ENCODE peak calls at places on chromosomes 2 and 18, in four cellular contexts. One of them, this sample, is unnamed.

GRCh38 chr2:51120754-51121280 is 88.9 kb upstream of the NRXN1 start:
- DNase-seq in mesendoderm: no peak
- DNase-seq in IMR-90: peak; percentile 10
- DNase-seq in neuronal stem cell: no peak
- DNase-seq in this sample: no peak

GRCh38 chr2:236343400-236344161 is 79.4 kb upstream of the ASB18 start:
- DNase-seq in IMR-90: peak; percentile 75
- DNase-seq in mesendoderm: peak; percentile 88
- DNase-seq in neuronal stem cell: peak; percentile 58
- DNase-seq in this sample: peak; percentile 77

GRCh38 chr2:74583504-74583903 is 29.0 kb downstream of the DOK1 start:
- DNase-seq in neuronal stem cell: peak; percentile 27
- DNase-seq in IMR-90: peak; percentile 58
- DNase-seq in mesendoderm: peak; percentile 84
- DNase-seq in this sample: peak; percentile 80

GRCh38 chr2:70010222-70011111 is 49.0 kb upstream of the ASPRV1 start:
- DNase-seq in IMR-90: no peak
- DNase-seq in neuronal stem cell: no peak
- DNase-seq in mesendoderm: no peak
- DNase-seq in this sample: no peak

GRCh38 chr2:121442889-121443288 is 87.8 kb upstream of the RNU4ATAC start:
- DNase-seq in mesendoderm: no peak
- DNase-seq in neuronal stem cell: no peak
- DNase-seq in IMR-90: no peak
- DNase-seq in this sample: no peak

GRCh38 chr18:27887287-27887686 is 289.6 kb downstream of the CDH2 start:
- DNase-seq in neuronal stem cell: no peak
- DNase-seq in mesendoderm: no peak
- DNase-seq in IMR-90: no peak
- DNase-seq in this sample: peak; percentile 6

GRCh38 chr2:11932053-11932512 is 185.7 kb downstream of the LPIN1 start:
- DNase-seq in IMR-90: no peak
- DNase-seq in neuronal stem cell: no peak
- DNase-seq in mesendoderm: no peak
- DNase-seq in this sample: no peak

GRCh38 chr18:74774486-74774885 is 176.8 kb downstream of the ZNF407 start:
- DNase-seq in mesendoderm: no peak
- DNase-seq in IMR-90: peak; percentile 58
- DNase-seq in neuronal stem cell: no peak
- DNase-seq in this sample: no peak

GRCh38 chr18:54100920-54101319 is 123.5 kb downstream of the MBD2 start:
- DNase-seq in mesendoderm: no peak
- DNase-seq in IMR-90: no peak
- DNase-seq in neuronal stem cell: no peak
- DNase-seq in this sample: no peak

GRCh38 chr18:12254137-12254819 is at the start of gene CIDEA:
- DNase-seq in neuronal stem cell: peak; percentile 59
- DNase-seq in IMR-90: no peak
- DNase-seq in mesendoderm: peak; percentile 75
- DNase-seq in this sample: peak; percentile 35

GRCh38 chr2:98294711-98295110 is 51.5 kb upstream of the CNGA3 start:
- DNase-seq in mesendoderm: no peak
- DNase-seq in IMR-90: no peak
- DNase-seq in neuronal stem cell: no peak
- DNase-seq in this sample: no peak

GRCh38 chr2:106996136-106996769 is 110.3 kb upstream of the ST6GAL2 start:
- DNase-seq in neuronal stem cell: no peak
- DNase-seq in mesendoderm: no peak
- DNase-seq in IMR-90: no peak
- DNase-seq in this sample: no peak

GRCh38 chr2:157172866-157173578 is 84.5 kb upstream of the GALNT5 start:
- DNase-seq in mesendoderm: no peak
- DNase-seq in neuronal stem cell: no peak
- DNase-seq in IMR-90: peak; percentile 59
- DNase-seq in this sample: no peak

GRCh38 chr2:143083636-143084035 is 45.6 kb upstream of the ARHGAP15 start:
- DNase-seq in mesendoderm: peak; percentile 4
- DNase-seq in neuronal stem cell: no peak
- DNase-seq in IMR-90: peak; percentile 92
- DNase-seq in this sample: peak; percentile 88

GRCh38 chr2:71299507-71299906 is 32.1 kb upstream of the ZNF638 start:
- DNase-seq in mesendoderm: peak; percentile 38
- DNase-seq in neuronal stem cell: peak; percentile 20
- DNase-seq in IMR-90: peak; percentile 36
- DNase-seq in this sample: peak; percentile 42

GRCh38 chr2:240021488-240022104 is 3.5 kb downstream of the NDUFA10 start:
- DNase-seq in neuronal stem cell: peak; percentile 59
- DNase-seq in IMR-90: peak; percentile 47
- DNase-seq in mesendoderm: peak; percentile 85
- DNase-seq in this sample: peak; percentile 75

GRCh38 chr2:113979172-113980128 is 89.6 kb downstream of the ACTR3 start:
- DNase-seq in neuronal stem cell: no peak
- DNase-seq in mesendoderm: peak; percentile 62
- DNase-seq in IMR-90: no peak
- DNase-seq in this sample: no peak

GRCh38 chr18:7822435-7823425 is 255.6 kb downstream of the PTPRM start:
- DNase-seq in neuronal stem cell: no peak
- DNase-seq in IMR-90: no peak
- DNase-seq in mesendoderm: no peak
- DNase-seq in this sample: peak; percentile 11

GRCh38 chr18:26181343-26181826 is 44.9 kb upstream of the TAF4B start:
- DNase-seq in IMR-90: no peak
- DNase-seq in neuronal stem cell: no peak
- DNase-seq in mesendoderm: no peak
- DNase-seq in this sample: no peak

GRCh38 chr2:20834331-20834730 is 11.4 kb upstream of the LDAH start:
- DNase-seq in mesendoderm: no peak
- DNase-seq in neuronal stem cell: no peak
- DNase-seq in IMR-90: no peak
- DNase-seq in this sample: no peak

GRCh38 chr2:44582363-44583008 is 220.7 kb downstream of the CAMKMT start:
- DNase-seq in IMR-90: peak; percentile 25
- DNase-seq in mesendoderm: no peak
- DNase-seq in neuronal stem cell: no peak
- DNase-seq in this sample: no peak

GRCh38 chr2:12606472-12607000 is 110.2 kb upstream of the TRIB2 start:
- DNase-seq in IMR-90: peak; percentile 66
- DNase-seq in neuronal stem cell: no peak
- DNase-seq in mesendoderm: peak; percentile 24
- DNase-seq in this sample: peak; percentile 45

GRCh38 chr2:202377308-202377736 is 1.2 kb downstream of the BMPR2 start:
- DNase-seq in IMR-90: peak; percentile 30
- DNase-seq in mesendoderm: no peak
- DNase-seq in neuronal stem cell: peak; percentile 32
- DNase-seq in this sample: peak; percentile 55

GRCh38 chr2:26178246-26178645 is 5.4 kb downstream of the GAREM2 start:
- DNase-seq in mesendoderm: no peak
- DNase-seq in IMR-90: no peak
- DNase-seq in neuronal stem cell: no peak
- DNase-seq in this sample: no peak

GRCh38 chr2:172172513-172173217 is 70.0 kb upstream of the DLX2 start:
- DNase-seq in IMR-90: peak; percentile 44
- DNase-seq in neuronal stem cell: peak; percentile 61
- DNase-seq in mesendoderm: peak; percentile 84
- DNase-seq in this sample: peak; percentile 61

GRCh38 chr2:64992990-64993389 is 3.8 kb downstream of the SLC1A4 start:
- DNase-seq in neuronal stem cell: no peak
- DNase-seq in mesendoderm: no peak
- DNase-seq in IMR-90: no peak
- DNase-seq in this sample: no peak

GRCh38 chr2:43106767-43107527 is 119.5 kb downstream of the ZFP36L2 start:
- DNase-seq in IMR-90: no peak
- DNase-seq in mesendoderm: no peak
- DNase-seq in neuronal stem cell: peak; percentile 84
- DNase-seq in this sample: no peak

GRCh38 chr2:160836755-160837154 is 323.5 kb upstream of the TANK start:
- DNase-seq in IMR-90: peak; percentile 96
- DNase-seq in mesendoderm: peak; percentile 84
- DNase-seq in neuronal stem cell: no peak
- DNase-seq in this sample: peak; percentile 83

GRCh38 chr2:20626698-20627471 is 24.0 kb downstream of the HS1BP3 start:
- DNase-seq in mesendoderm: no peak
- DNase-seq in neuronal stem cell: no peak
- DNase-seq in IMR-90: no peak
- DNase-seq in this sample: no peak

GRCh38 chr2:17591846-17592245 is 51.4 kb downstream of the VSNL1 start:
- DNase-seq in neuronal stem cell: no peak
- DNase-seq in mesendoderm: no peak
- DNase-seq in IMR-90: no peak
- DNase-seq in this sample: no peak

GRCh38 chr18:74513149-74513882 is 17.2 kb downstream of the CNDP2 start:
- DNase-seq in neuronal stem cell: no peak
- DNase-seq in IMR-90: no peak
- DNase-seq in mesendoderm: no peak
- DNase-seq in this sample: no peak

GRCh38 chr2:191656389-191656788 is 21.5 kb upstream of the NABP1 start:
- DNase-seq in neuronal stem cell: no peak
- DNase-seq in mesendoderm: no peak
- DNase-seq in IMR-90: peak; percentile 86
- DNase-seq in this sample: peak; percentile 70

GRCh38 chr2:109218087-109218791 is 89.2 kb downstream of the SH3RF3 start:
- DNase-seq in mesendoderm: no peak
- DNase-seq in IMR-90: peak; percentile 75
- DNase-seq in neuronal stem cell: no peak
- DNase-seq in this sample: peak; percentile 55

GRCh38 chr2:196758474-196759377 is 40.8 kb downstream of the GTF3C3 start:
- DNase-seq in mesendoderm: no peak
- DNase-seq in IMR-90: peak; percentile 46
- DNase-seq in neuronal stem cell: no peak
- DNase-seq in this sample: peak; percentile 17

GRCh38 chr2:121210691-121211090 is 74.3 kb downstream of the TFCP2L1 start:
- DNase-seq in IMR-90: no peak
- DNase-seq in neuronal stem cell: no peak
- DNase-seq in mesendoderm: peak; percentile 29
- DNase-seq in this sample: no peak

GRCh38 chr2:238582159-238582558 is 155.4 kb downstream of the ASB1 start:
- DNase-seq in IMR-90: peak; percentile 27
- DNase-seq in neuronal stem cell: no peak
- DNase-seq in mesendoderm: no peak
- DNase-seq in this sample: peak; percentile 1

GRCh38 chr18:48544116-48544515 is 5.3 kb downstream of the CTIF start:
- DNase-seq in mesendoderm: peak; percentile 21
- DNase-seq in neuronal stem cell: no peak
- DNase-seq in IMR-90: peak; percentile 48
- DNase-seq in this sample: no peak

GRCh38 chr18:48543228-48543627 is 4.4 kb downstream of the CTIF start:
- DNase-seq in mesendoderm: peak; percentile 97
- DNase-seq in neuronal stem cell: no peak
- DNase-seq in IMR-90: no peak
- DNase-seq in this sample: no peak

GRCh38 chr18:48545690-48546365 is 7.0 kb downstream of the CTIF start:
- DNase-seq in neuronal stem cell: peak; percentile 66
- DNase-seq in mesendoderm: peak; percentile 96
- DNase-seq in IMR-90: peak; percentile 90
- DNase-seq in this sample: peak; percentile 85

GRCh38 chr18:48546411-48546810 is 7.6 kb downstream of the CTIF start:
- DNase-seq in neuronal stem cell: no peak
- DNase-seq in mesendoderm: peak; percentile 60
- DNase-seq in IMR-90: peak; percentile 81
- DNase-seq in this sample: peak; percentile 85

GRCh38 chr18:48544661-48545415 is 6.0 kb downstream of the CTIF start:
- DNase-seq in mesendoderm: peak; percentile 48
- DNase-seq in neuronal stem cell: no peak
- DNase-seq in IMR-90: no peak
- DNase-seq in this sample: no peak
- H2BK5ac ChIP-seq in mesendoderm: peak overlapping the region; percentile 25
- H2BK5ac ChIP-seq in neuronal stem cell: no peak overlapping the region
- H2BK5ac ChIP-seq in IMR-90: peak overlapping the region; percentile 79
- H2BK5ac ChIP-seq in this sample: no peak overlapping the region

GRCh38 chr2:190635781-190636180 is 13.1 kb upstream of the NAB1 start:
- DNase-seq in neuronal stem cell: no peak
- DNase-seq in mesendoderm: peak; percentile 63
- DNase-seq in IMR-90: no peak
- DNase-seq in this sample: no peak
- H2BK5ac ChIP-seq in neuronal stem cell: no peak overlapping the region
- H2BK5ac ChIP-seq in mesendoderm: no peak overlapping the region
- H2BK5ac ChIP-seq in IMR-90: no peak overlapping the region
- H2BK5ac ChIP-seq in this sample: no peak overlapping the region

GRCh38 chr2:158893057-158893456 is 75.4 kb upstream of the TANC1 start:
- DNase-seq in IMR-90: peak; percentile 60
- DNase-seq in mesendoderm: no peak
- DNase-seq in neuronal stem cell: no peak
- DNase-seq in this sample: no peak
- H2BK5ac ChIP-seq in IMR-90: peak overlapping the region; percentile 57
- H2BK5ac ChIP-seq in mesendoderm: no peak overlapping the region
- H2BK5ac ChIP-seq in neuronal stem cell: no peak overlapping the region
- H2BK5ac ChIP-seq in this sample: no peak overlapping the region

DNA sequence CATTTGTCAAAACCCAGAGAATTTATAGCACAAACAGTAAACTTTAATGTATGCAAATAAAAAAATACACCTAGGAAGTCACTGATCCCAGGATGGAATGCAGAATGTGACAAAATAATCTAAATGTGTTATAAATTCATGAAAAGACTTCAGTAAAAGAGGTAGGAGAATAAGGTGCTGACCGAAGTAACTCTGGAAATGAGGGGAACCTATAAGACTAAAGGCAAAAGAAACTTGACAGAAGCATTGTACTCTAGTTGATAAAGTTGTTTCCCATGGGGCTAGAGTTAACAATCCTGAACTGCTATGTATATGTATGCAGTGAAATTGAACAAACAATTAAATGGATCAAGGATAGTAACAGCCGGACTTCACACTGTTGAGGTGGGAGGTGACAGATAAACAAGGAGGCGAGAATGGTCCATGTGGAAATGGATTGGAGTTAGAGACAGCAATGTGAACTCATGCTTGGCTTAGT is 24.5 kb downstream of the IRS1 start:
- DNase-seq in IMR-90: no peak
- DNase-seq in mesendoderm: no peak
- DNase-seq in neuronal stem cell: no peak
- DNase-seq in this sample: no peak
- H2BK5ac ChIP-seq in IMR-90: no peak overlapping the region
- H2BK5ac ChIP-seq in mesendoderm: no peak overlapping the region
- H2BK5ac ChIP-seq in neuronal stem cell: no peak overlapping the region
- H2BK5ac ChIP-seq in this sample: no peak overlapping the region

DNA sequence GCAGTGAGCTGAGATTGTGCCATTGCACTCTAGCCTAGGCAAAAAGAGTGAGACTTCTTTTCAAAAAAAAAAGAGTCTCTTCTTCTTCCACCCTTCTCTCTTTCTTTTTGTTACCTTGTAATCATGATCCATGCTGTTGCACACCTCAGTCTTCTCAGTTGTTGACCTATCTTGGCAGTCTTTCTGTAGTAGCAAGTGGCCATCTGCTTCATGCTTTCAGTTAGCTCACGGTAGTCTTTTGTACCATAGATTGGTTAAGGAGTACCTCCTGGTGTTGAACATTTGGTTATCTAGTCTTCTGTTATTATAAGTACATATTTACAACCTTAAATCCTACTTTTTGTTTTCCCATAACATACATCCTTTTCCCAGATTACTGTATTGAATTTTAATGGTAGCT is 3.1 kb downstream of the GORASP2 start:
- DNase-seq in mesendoderm: no peak
- DNase-seq in IMR-90: no peak
- DNase-seq in neuronal stem cell: no peak
- DNase-seq in this sample: no peak
- H2BK5ac ChIP-seq in mesendoderm: no peak overlapping the region
- H2BK5ac ChIP-seq in IMR-90: no peak overlapping the region
- H2BK5ac ChIP-seq in neuronal stem cell: no peak overlapping the region
- H2BK5ac ChIP-seq in this sample: no peak overlapping the region

This sample was measured in mesenchymal stem cell.